ENCODE peak calls at places on chromosome 5, in seven cellular contexts. One of them, this sample, is unnamed.

GRCh38 chr5:41908374-41909079 is 4.4 kb downstream of the RIMOC1 start:
- DNase-seq in PC-3: no peak
- DNase-seq in effector memory CD4-positive, alpha-beta T cell: no peak
- DNase-seq in H1: no peak
- DNase-seq in GM23248: peak; percentile 83
- DNase-seq in spleen: no peak
- DNase-seq in CD8-positive, alpha-beta memory T cell: no peak
- DNase-seq in this sample: peak; percentile 29

GRCh38 chr5:44885903-44886302 is 77.2 kb downstream of the MRPS30 start:
- DNase-seq in PC-3: peak; percentile 73
- DNase-seq in effector memory CD4-positive, alpha-beta T cell: no peak
- DNase-seq in spleen: no peak
- DNase-seq in H1: no peak
- DNase-seq in CD8-positive, alpha-beta memory T cell: no peak
- DNase-seq in GM23248: peak; percentile 1
- DNase-seq in this sample: no peak

GRCh38 chr5:40383719-40384651 is 295.7 kb upstream of the PTGER4 start:
- DNase-seq in GM23248: peak; percentile 75
- DNase-seq in PC-3: peak; percentile 92
- DNase-seq in spleen: no peak
- DNase-seq in H1: no peak
- DNase-seq in CD8-positive, alpha-beta memory T cell: no peak
- DNase-seq in effector memory CD4-positive, alpha-beta T cell: no peak
- DNase-seq in this sample: peak; percentile 44

GRCh38 chr5:74369173-74369572 is 271.4 kb downstream of the ENC1 start:
- DNase-seq in PC-3: no peak
- DNase-seq in CD8-positive, alpha-beta memory T cell: no peak
- DNase-seq in H1: no peak
- DNase-seq in effector memory CD4-positive, alpha-beta T cell: no peak
- DNase-seq in GM23248: no peak
- DNase-seq in spleen: no peak
- DNase-seq in this sample: no peak

GRCh38 chr5:33441241-33441844 is 578 bp downstream of the TARS1 start:
- DNase-seq in spleen: no peak
- DNase-seq in CD8-positive, alpha-beta memory T cell: no peak
- DNase-seq in GM23248: peak; percentile 56
- DNase-seq in effector memory CD4-positive, alpha-beta T cell: no peak
- DNase-seq in H1: no peak
- DNase-seq in PC-3: peak; percentile 56
- DNase-seq in this sample: no peak

GRCh38 chr5:79806741-79807140 is 117.1 kb downstream of the CMYA5 start:
- DNase-seq in spleen: no peak
- DNase-seq in CD8-positive, alpha-beta memory T cell: no peak
- DNase-seq in PC-3: no peak
- DNase-seq in GM23248: peak; percentile 7
- DNase-seq in H1: no peak
- DNase-seq in effector memory CD4-positive, alpha-beta T cell: no peak
- DNase-seq in this sample: no peak

GRCh38 chr5:126656397-126657007 is 55.8 kb downstream of the PHAX start:
- DNase-seq in PC-3: peak; percentile 48
- DNase-seq in H1: no peak
- DNase-seq in effector memory CD4-positive, alpha-beta T cell: no peak
- DNase-seq in GM23248: peak; percentile 71
- DNase-seq in spleen: no peak
- DNase-seq in CD8-positive, alpha-beta memory T cell: peak; percentile 4
- DNase-seq in this sample: peak; percentile 18

GRCh38 chr5:14457475-14457874 is 124.1 kb upstream of the OTULINL start:
- DNase-seq in effector memory CD4-positive, alpha-beta T cell: no peak
- DNase-seq in GM23248: no peak
- DNase-seq in CD8-positive, alpha-beta memory T cell: no peak
- DNase-seq in spleen: no peak
- DNase-seq in H1: no peak
- DNase-seq in PC-3: no peak
- DNase-seq in this sample: no peak

GRCh38 chr5:109917154-109917546 is 227.4 kb downstream of the MAN2A1 start:
- DNase-seq in CD8-positive, alpha-beta memory T cell: no peak
- DNase-seq in H1: no peak
- DNase-seq in effector memory CD4-positive, alpha-beta T cell: no peak
- DNase-seq in PC-3: no peak
- DNase-seq in GM23248: no peak
- DNase-seq in spleen: no peak
- DNase-seq in this sample: no peak

GRCh38 chr5:106290841-106291240 is 1379.9 kb downstream of the EFNA5 start:
- DNase-seq in GM23248: peak; percentile 29
- DNase-seq in H1: no peak
- DNase-seq in spleen: no peak
- DNase-seq in effector memory CD4-positive, alpha-beta T cell: no peak
- DNase-seq in CD8-positive, alpha-beta memory T cell: no peak
- DNase-seq in PC-3: peak; percentile 67
- DNase-seq in this sample: no peak

GRCh38 chr5:9348296-9348996 is 197.4 kb downstream of the SEMA5A start:
- DNase-seq in spleen: no peak
- DNase-seq in PC-3: peak; percentile 98
- DNase-seq in H1: no peak
- DNase-seq in GM23248: peak; percentile 93
- DNase-seq in CD8-positive, alpha-beta memory T cell: no peak
- DNase-seq in effector memory CD4-positive, alpha-beta T cell: no peak
- DNase-seq in this sample: no peak

GRCh38 chr5:109324941-109325340 is 84.8 kb downstream of the PJA2 start:
- DNase-seq in PC-3: no peak
- DNase-seq in effector memory CD4-positive, alpha-beta T cell: no peak
- DNase-seq in CD8-positive, alpha-beta memory T cell: no peak
- DNase-seq in H1: no peak
- DNase-seq in spleen: no peak
- DNase-seq in GM23248: no peak
- DNase-seq in this sample: no peak

GRCh38 chr5:180090769-180091546 is 19.4 kb upstream of the RNF130 start:
- DNase-seq in CD8-positive, alpha-beta memory T cell: no peak
- DNase-seq in effector memory CD4-positive, alpha-beta T cell: no peak
- DNase-seq in spleen: no peak
- DNase-seq in GM23248: peak; percentile 56
- DNase-seq in H1: peak; percentile 72
- DNase-seq in PC-3: peak; percentile 54
- DNase-seq in this sample: no peak

GRCh38 chr5:63247651-63248050 is 669.0 kb downstream of the LRRC70 start:
- DNase-seq in spleen: no peak
- DNase-seq in CD8-positive, alpha-beta memory T cell: no peak
- DNase-seq in PC-3: no peak
- DNase-seq in GM23248: peak; percentile 21
- DNase-seq in effector memory CD4-positive, alpha-beta T cell: no peak
- DNase-seq in H1: no peak
- DNase-seq in this sample: no peak

GRCh38 chr5:132411382-132411925 is 41.9 kb downstream of the SLC22A5 start:
- DNase-seq in PC-3: peak; percentile 71
- DNase-seq in spleen: peak; percentile 82
- DNase-seq in effector memory CD4-positive, alpha-beta T cell: no peak
- DNase-seq in CD8-positive, alpha-beta memory T cell: peak; percentile 42
- DNase-seq in H1: no peak
- DNase-seq in GM23248: no peak
- DNase-seq in this sample: no peak

GRCh38 chr5:176743136-176743827 is 67.1 kb upstream of the UNC5A start:
- DNase-seq in spleen: peak; percentile 54
- DNase-seq in H1: peak; percentile 78
- DNase-seq in GM23248: peak; percentile 8
- DNase-seq in PC-3: no peak
- DNase-seq in CD8-positive, alpha-beta memory T cell: no peak
- DNase-seq in effector memory CD4-positive, alpha-beta T cell: no peak
- DNase-seq in this sample: no peak

GRCh38 chr5:150398432-150399157 is 14.1 kb downstream of the CD74 start:
- DNase-seq in PC-3: no peak
- DNase-seq in spleen: peak; percentile 86
- DNase-seq in H1: no peak
- DNase-seq in GM23248: peak; percentile 24
- DNase-seq in CD8-positive, alpha-beta memory T cell: no peak
- DNase-seq in effector memory CD4-positive, alpha-beta T cell: no peak
- DNase-seq in this sample: no peak

GRCh38 chr5:41796061-41796460 is 74.2 kb downstream of the OXCT1 start:
- DNase-seq in H1: no peak
- DNase-seq in GM23248: no peak
- DNase-seq in CD8-positive, alpha-beta memory T cell: no peak
- DNase-seq in PC-3: no peak
- DNase-seq in effector memory CD4-positive, alpha-beta T cell: no peak
- DNase-seq in spleen: no peak
- DNase-seq in this sample: no peak

GRCh38 chr5:5424736-5425135 is 2.3 kb downstream of the ICE1 start:
- DNase-seq in PC-3: no peak
- DNase-seq in effector memory CD4-positive, alpha-beta T cell: no peak
- DNase-seq in spleen: no peak
- DNase-seq in H1: no peak
- DNase-seq in CD8-positive, alpha-beta memory T cell: no peak
- DNase-seq in GM23248: peak; percentile 19
- DNase-seq in this sample: no peak

GRCh38 chr5:139394123-139394653 is 716 bp downstream of the PROB1 start:
- DNase-seq in CD8-positive, alpha-beta memory T cell: peak; percentile 44
- DNase-seq in H1: peak; percentile 85
- DNase-seq in spleen: peak; percentile 92
- DNase-seq in PC-3: no peak
- DNase-seq in GM23248: peak; percentile 77
- DNase-seq in effector memory CD4-positive, alpha-beta T cell: no peak
- DNase-seq in this sample: no peak

GRCh38 chr5:139392324-139392677 is 2.6 kb upstream of the MZB1 start:
- DNase-seq in effector memory CD4-positive, alpha-beta T cell: no peak
- DNase-seq in H1: no peak
- DNase-seq in CD8-positive, alpha-beta memory T cell: no peak
- DNase-seq in PC-3: no peak
- DNase-seq in GM23248: no peak
- DNase-seq in spleen: no peak
- DNase-seq in this sample: no peak

GRCh38 chr5:139391570-139392323 is 2.0 kb upstream of the MZB1 start:
- DNase-seq in PC-3: peak; percentile 92
- DNase-seq in H1: peak; percentile 70
- DNase-seq in spleen: no peak
- DNase-seq in CD8-positive, alpha-beta memory T cell: no peak
- DNase-seq in GM23248: peak; percentile 60
- DNase-seq in effector memory CD4-positive, alpha-beta T cell: no peak
- DNase-seq in this sample: no peak

GRCh38 chr5:139393497-139394122 is 1.3 kb downstream of the PROB1 start:
- DNase-seq in spleen: no peak
- DNase-seq in GM23248: no peak
- DNase-seq in CD8-positive, alpha-beta memory T cell: peak; percentile 25
- DNase-seq in H1: peak; percentile 72
- DNase-seq in PC-3: no peak
- DNase-seq in effector memory CD4-positive, alpha-beta T cell: no peak
- DNase-seq in this sample: no peak

DNA sequence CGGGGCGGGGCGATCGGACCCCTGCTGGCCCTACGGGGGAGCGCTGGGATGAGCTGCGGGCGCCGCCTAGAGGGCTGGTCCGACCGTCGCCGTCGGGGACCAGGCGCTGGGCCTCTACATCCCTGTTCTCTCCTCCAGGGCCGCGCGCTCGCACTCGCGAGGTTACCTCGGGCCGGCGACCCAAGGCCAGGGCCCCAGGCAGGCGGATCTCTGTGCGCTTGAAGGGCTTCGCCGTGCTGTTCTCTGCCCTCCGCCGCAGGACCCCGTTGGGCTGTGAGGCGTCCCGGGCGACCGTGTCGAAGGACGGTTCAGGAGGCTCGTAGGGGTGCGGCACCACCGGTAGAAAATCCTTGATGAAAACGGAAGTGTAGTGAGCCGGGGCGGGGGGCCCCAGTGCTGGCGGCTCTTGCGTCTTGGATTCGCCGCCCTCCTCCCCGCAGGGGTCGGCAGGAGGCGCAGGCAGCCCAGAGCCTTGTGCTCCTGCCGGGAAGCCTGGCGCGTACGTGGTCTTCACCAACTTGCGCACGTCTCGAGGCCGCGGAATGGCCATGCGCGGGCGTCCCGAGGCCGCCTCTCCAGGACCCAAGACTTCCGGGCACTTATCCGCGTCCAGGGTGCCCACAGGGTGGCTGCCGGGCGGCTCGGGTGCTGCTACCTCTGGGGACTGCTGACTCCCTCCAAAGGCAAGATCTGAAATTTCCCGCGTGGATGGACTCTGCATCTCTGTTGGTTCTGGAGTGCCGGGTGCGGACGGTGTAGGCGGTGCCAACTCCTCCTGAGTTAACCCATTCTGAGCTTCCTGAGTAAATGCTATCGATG is 2.0 kb downstream of the PROB1 start:
- DNase-seq in PC-3: peak; percentile 79
- DNase-seq in effector memory CD4-positive, alpha-beta T cell: peak; percentile 70
- DNase-seq in GM23248: peak; percentile 77
- DNase-seq in CD8-positive, alpha-beta memory T cell: peak; percentile 63
- DNase-seq in spleen: peak; percentile 97
- DNase-seq in H1: peak; percentile 94
- DNase-seq in this sample: no peak
- H3K4me3 ChIP-seq in PC-3: peak overlapping the region; percentile 87
- H3K4me3 ChIP-seq in effector memory CD4-positive, alpha-beta T cell: peak overlapping the region; percentile 87
- H3K4me3 ChIP-seq in GM23248: peak overlapping the region; percentile 65
- H3K4me3 ChIP-seq in CD8-positive, alpha-beta memory T cell: peak overlapping the region; percentile 59
- H3K4me3 ChIP-seq in spleen: peak overlapping the region; percentile 52
- H3K4me3 ChIP-seq in H1: peak overlapping the region; percentile 68
- H3K4me3 ChIP-seq in this sample: no peak overlapping the region

DNA sequence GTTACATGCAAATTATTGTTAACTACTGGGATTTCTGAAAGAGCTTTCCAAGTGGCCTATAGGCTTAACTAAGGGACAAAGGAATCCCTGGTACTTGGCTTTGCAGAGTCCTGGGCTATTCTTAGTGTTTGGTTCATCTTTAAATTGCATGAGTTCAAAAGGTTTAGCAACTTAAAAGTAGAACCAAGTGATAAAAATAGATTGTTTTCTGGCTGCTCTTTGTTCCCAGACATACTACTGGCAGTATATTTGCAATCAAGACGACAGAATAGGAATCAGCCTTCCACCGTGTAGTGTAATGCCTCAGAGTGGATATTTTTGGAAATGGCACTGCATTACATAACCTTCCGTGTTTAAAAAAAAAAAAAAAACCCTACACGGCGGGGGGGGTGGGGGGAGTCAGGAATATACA is 1.0 kb downstream of the NREP start:
- DNase-seq in CD8-positive, alpha-beta memory T cell: no peak
- DNase-seq in GM23248: peak; percentile 76
- DNase-seq in effector memory CD4-positive, alpha-beta T cell: no peak
- DNase-seq in H1: no peak
- DNase-seq in PC-3: peak; percentile 12
- DNase-seq in spleen: no peak
- DNase-seq in this sample: no peak
- H3K27ac ChIP-seq in CD8-positive, alpha-beta memory T cell: no peak overlapping the region
- H3K27ac ChIP-seq in GM23248: peak overlapping the region; percentile 93
- H3K27ac ChIP-seq in effector memory CD4-positive, alpha-beta T cell: no peak overlapping the region
- H3K27ac ChIP-seq in H1: no peak overlapping the region
- H3K27ac ChIP-seq in PC-3: no peak overlapping the region
- H3K27ac ChIP-seq in spleen: peak overlapping the region; percentile 90
- H3K27ac ChIP-seq in this sample: peak overlapping the region; percentile 25

DNA sequence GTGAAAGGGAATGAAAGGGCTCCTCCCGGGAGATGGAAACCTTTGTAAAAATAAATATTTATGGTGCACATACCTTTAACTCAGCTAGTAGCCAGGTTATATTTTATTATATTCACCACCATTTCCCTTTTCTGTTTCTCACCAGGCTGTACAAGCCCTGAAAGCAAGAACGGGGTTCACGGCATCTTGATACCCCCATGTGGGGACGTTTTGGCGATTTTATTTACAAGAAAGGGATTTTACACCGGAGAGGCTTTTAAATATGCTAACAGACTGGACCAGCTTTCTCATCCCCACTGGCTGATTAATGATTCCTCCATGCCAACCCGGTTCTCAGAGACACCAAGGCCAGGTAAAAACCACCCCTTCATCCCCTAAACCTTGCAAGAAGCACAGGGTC is 19.2 kb downstream of the IL12B start:
- DNase-seq in PC-3: no peak
- DNase-seq in CD8-positive, alpha-beta memory T cell: no peak
- DNase-seq in GM23248: no peak
- DNase-seq in H1: no peak
- DNase-seq in effector memory CD4-positive, alpha-beta T cell: no peak
- DNase-seq in spleen: no peak
- DNase-seq in this sample: no peak
- H3K4me3 ChIP-seq in PC-3: peak overlapping the region; percentile 60
- H3K4me3 ChIP-seq in CD8-positive, alpha-beta memory T cell: no peak overlapping the region
- H3K4me3 ChIP-seq in GM23248: no peak overlapping the region
- H3K4me3 ChIP-seq in H1: peak overlapping the region; percentile 51
- H3K4me3 ChIP-seq in effector memory CD4-positive, alpha-beta T cell: no peak overlapping the region
- H3K4me3 ChIP-seq in spleen: no peak overlapping the region
- H3K4me3 ChIP-seq in this sample: no peak overlapping the region

GRCh38 chr5:2093859-2094615 is 211.3 kb upstream of the IRX4 start:
- DNase-seq in GM23248: peak; percentile 76
- DNase-seq in spleen: no peak
- DNase-seq in PC-3: peak; percentile 65
- DNase-seq in H1: no peak
- DNase-seq in effector memory CD4-positive, alpha-beta T cell: no peak
- DNase-seq in CD8-positive, alpha-beta memory T cell: no peak
- DNase-seq in this sample: peak; percentile 51
- H3K27ac ChIP-seq in GM23248: peak overlapping the region; percentile 51
- H3K27ac ChIP-seq in spleen: no peak overlapping the region
- H3K27ac ChIP-seq in PC-3: peak overlapping the region; percentile 49
- H3K27ac ChIP-seq in H1: no peak overlapping the region
- H3K27ac ChIP-seq in effector memory CD4-positive, alpha-beta T cell: no peak overlapping the region
- H3K27ac ChIP-seq in CD8-positive, alpha-beta memory T cell: no peak overlapping the region
- H3K27ac ChIP-seq in this sample: peak overlapping the region; percentile 83

This sample was measured in AG04450.